ENCODE peak calls at places on chromosomes 11 and 22, in four cellular contexts. J is endothelial cell, V is fibroblast of mammary gland, T is GM10248. S is an unnamed sample.
A peak's percentile ranks its signal among the peaks of the same experiment; 100 is the strongest.

GRCh38 chr11:72759468-72759867 is 7.3 kb upstream of the ARAP1 start:
- DNase-seq in J (no peak), V (no peak), T (no peak), S (no peak)

GRCh38 chr22:30228509-30229359 is 17.8 kb downstream of the LIF start:
- DNase-seq in J (no peak), V (no peak), T (no peak), S (no peak)

GRCh38 chr22:19149047-19149883 is 827 bp downstream of the GSC2 start:
- DNase-seq in J (no peak), V (peak; percentile 12), T (no peak), S (no peak)

GRCh38 chr11:3021125-3021524 is 29.0 kb upstream of the NAP1L4 start:
- DNase-seq in J (peak; percentile 40), V (peak; percentile 33), T (peak; percentile 61), S (no peak)

GRCh38 chr22:17931400-17931825 is 92.9 kb downstream of the MICAL3 start:
- DNase-seq in J (no peak), V (no peak), T (no peak), S (no peak)

GRCh38 chr22:18984564-18984963 is 48.5 kb upstream of the PRODH start:
- DNase-seq in J (no peak), V (no peak), T (no peak), S (no peak)

GRCh38 chr11:20355221-20356219 is 8.0 kb upstream of the HTATIP2 start:
- DNase-seq in J (peak; percentile 51), V (peak; percentile 53), T (peak; percentile 24), S (no peak)

GRCh38 chr11:45815747-45816146 is 10.8 kb downstream of the SLC35C1 start:
- DNase-seq in J (no peak), V (peak; percentile 41), T (no peak), S (no peak)

GRCh38 chr22:47379037-47379436 is 616.6 kb downstream of the TBC1D22A start:
- DNase-seq in J (no peak), V (no peak), T (no peak), S (no peak)

GRCh38 chr22:39240841-39241631 is 3.7 kb downstream of the PDGFB start:
- DNase-seq in J (no peak), V (no peak), T (no peak), S (no peak)

GRCh38 chr11:74147199-74147929 is 23.4 kb downstream of the C2CD3 start:
- DNase-seq in J (no peak), V (peak; percentile 19), T (no peak), S (no peak)

GRCh38 chr11:77559686-77560425 is 29.9 kb upstream of the AQP11 start:
- DNase-seq in J (no peak), V (peak; percentile 92), T (no peak), S (peak; percentile 37)

GRCh38 chr11:78023426-78023825 is 350 bp upstream of the KCTD14 start:
- DNase-seq in J (no peak), V (no peak), T (no peak), S (no peak)

GRCh38 chr11:100741866-100742625 is 55.0 kb downstream of the ARHGAP42 start:
- DNase-seq in J (no peak), V (no peak), T (no peak), S (no peak)

GRCh38 chr22:49963647-49964026 is 3.1 kb downstream of the PIM3 start:
- DNase-seq in J (no peak), V (no peak), T (no peak), S (no peak)

GRCh38 chr11:3093281-3094191 is 36.3 kb upstream of the CARS1 start:
- DNase-seq in J (no peak), V (no peak), T (peak; percentile 12), S (no peak)

GRCh38 chr11:1938343-1939005 is 8.7 kb upstream of the MRPL23 start:
- DNase-seq in J (peak; percentile 2), V (no peak), T (no peak), S (no peak)

GRCh38 chr11:76768091-76769047 is 14.8 kb upstream of the TSKU start:
- DNase-seq in J (no peak), V (peak; percentile 20), T (no peak), S (no peak)

GRCh38 chr11:102981324-102981910 is 25.9 kb upstream of the MMP13 start:
- DNase-seq in J (no peak), V (peak; percentile 33), T (no peak), S (no peak)

GRCh38 chr11:72842644-72843330 is 28.6 kb downstream of the ATG16L2 start:
- DNase-seq in J (no peak), V (no peak), T (no peak), S (no peak)

GRCh38 chr11:118353084-118353710 is 6.2 kb upstream of the UBE4A start:
- DNase-seq in J (no peak), V (peak; percentile 35), T (peak; percentile 33), S (no peak)

GRCh38 chr11:119783466-119784400 is 54.7 kb upstream of the NECTIN1 start:
- DNase-seq in J (no peak), V (peak; percentile 51), T (no peak), S (no peak)

GRCh38 chr11:120527111-120527748 is 15.7 kb downstream of the GRIK4 start:
- DNase-seq in J (no peak), V (peak; percentile 19), T (no peak), S (no peak)

GRCh38 chr11:11746454-11746853 is 95.3 kb upstream of the USP47 start:
- DNase-seq in J (no peak), V (no peak), T (no peak), S (no peak)

GRCh38 chr11:23112987-23113886 is 253.0 kb upstream of the CCDC179 start:
- DNase-seq in J (peak; percentile 33), V (peak; percentile 48), T (peak; percentile 43), S (peak; percentile 14)

GRCh38 chr11:40819230-40819629 is 640.2 kb downstream of the LRRC4C start:
- DNase-seq in J (no peak), V (no peak), T (no peak), S (no peak)
- TF ChIP-seq CTCF in J (no peak), V (no peak), T (no peak), S (no peak)

DNA sequence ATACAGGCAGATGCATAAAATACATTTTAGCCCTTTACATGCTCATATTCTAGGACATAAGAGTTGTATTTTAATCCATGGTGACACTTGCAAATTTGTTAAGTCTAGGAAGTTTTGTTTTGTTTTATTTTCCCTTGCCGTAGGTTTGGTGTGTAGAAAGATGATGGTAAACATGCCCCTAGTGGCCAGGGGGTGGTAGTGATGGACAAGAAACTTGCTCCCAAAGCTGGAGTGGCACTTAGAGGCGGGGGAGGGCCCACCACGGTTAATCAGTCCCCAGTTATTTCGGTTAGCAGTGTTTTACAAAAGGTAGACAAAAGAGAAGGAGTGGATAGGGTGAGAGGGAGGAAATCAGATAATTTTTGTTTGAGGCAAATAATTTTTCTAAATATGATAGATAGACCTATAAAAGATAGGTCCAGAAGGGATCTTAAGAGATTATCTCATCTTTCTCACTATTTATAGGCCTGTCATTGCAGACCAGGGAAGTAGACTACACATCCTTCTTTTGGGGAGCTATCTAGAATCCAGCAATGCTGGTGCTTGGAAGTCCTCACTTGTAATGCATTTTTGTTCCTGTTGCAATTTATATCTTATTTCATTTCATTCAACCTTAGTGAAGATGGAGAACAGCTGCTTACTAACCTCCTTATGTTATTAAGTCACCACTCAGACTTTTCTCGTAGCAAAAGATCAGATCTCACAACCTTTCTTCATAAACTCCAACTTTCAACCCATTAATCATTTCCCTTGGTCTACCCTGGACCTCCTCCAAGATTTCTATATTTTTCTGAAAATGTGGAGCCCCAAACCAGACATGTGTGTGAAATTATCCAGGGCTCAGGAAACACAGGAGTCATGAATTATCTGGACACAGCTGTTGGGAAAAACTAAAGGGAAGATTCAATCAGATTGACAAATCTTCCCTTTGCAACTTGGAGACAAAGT is 5.9 kb upstream of the BDNF start:
- DNase-seq in J (no peak), V (peak; percentile 25), T (peak; percentile 33), S (no peak)
- TF ChIP-seq CTCF in J (peak; percentile 93), V (peak; percentile 73), T (peak; percentile 48), S (peak; percentile 56)

GRCh38 chr22:38068641-38069371 is 11.6 kb downstream of the PICK1 start:
- DNase-seq in J (no peak), V (no peak), T (no peak), S (no peak)

GRCh38 chr22:38067771-38068360 is 10.7 kb downstream of the PICK1 start:
- DNase-seq in J (no peak), V (no peak), T (no peak), S (no peak)

GRCh38 chr22:38066381-38067027 is 9.3 kb downstream of the PICK1 start:
- DNase-seq in J (no peak), V (no peak), T (no peak), S (no peak)

GRCh38 chr22:38065539-38065938 is 8.3 kb downstream of the PICK1 start:
- DNase-seq in J (no peak), V (no peak), T (no peak), S (no peak)

GRCh38 chr22:38067028-38067415 is 9.8 kb downstream of the PICK1 start:
- DNase-seq in J (no peak), V (no peak), T (no peak), S (no peak)
- TF ChIP-seq CTCF in J (no peak), V (no peak), T (no peak), S (no peak)

GRCh38 chr11:110035339-110035738 is 57.9 kb upstream of the ZC3H12C start:
- DNase-seq in J (no peak), V (no peak), T (no peak), S (no peak)
- TF ChIP-seq CTCF in J (no peak), V (no peak), T (no peak), S (no peak)

GRCh38 chr22:37019309-37020191 is at the start of the genes MPST and TST:
- DNase-seq in J (peak; percentile 76), V (peak; percentile 43), T (peak; percentile 87), S (no peak)
- TF ChIP-seq CTCF in J (no peak), V (no peak), T (no peak), S (no peak)

GRCh38 chr11:75214411-75214821 is 26.2 kb upstream of the TPBGL start:
- DNase-seq in J (peak; percentile 96), V (peak; percentile 75), T (peak; percentile 74), S (peak; percentile 16)
- TF ChIP-seq CTCF in J (peak; percentile 29), V (peak; percentile 50), T (no peak), S (peak; percentile 40)

GRCh38 chr11:110287537-110287936 is 8.9 kb downstream of the RDX start:
- DNase-seq in J (no peak), V (no peak), T (no peak), S (no peak)

GRCh38 chr11:110290591-110291334 is 5.7 kb downstream of the RDX start:
- DNase-seq in J (no peak), V (no peak), T (no peak), S (no peak)

GRCh38 chr11:110283862-110284261 is 12.6 kb downstream of the RDX start:
- DNase-seq in J (no peak), V (no peak), T (no peak), S (no peak)

GRCh38 chr11:110289472-110289871 is 6.9 kb downstream of the RDX start:
- DNase-seq in J (no peak), V (peak; percentile 54), T (no peak), S (no peak)

GRCh38 chr11:110286298-110287040 is 9.9 kb downstream of the RDX start:
- DNase-seq in J (no peak), V (no peak), T (no peak), S (no peak)
- TF ChIP-seq CTCF in J (peak; percentile 26), V (peak; percentile 4), T (no peak), S (no peak)

GRCh38 chr11:129973809-129974208 is 28.8 kb downstream of the PRDM10 start:
- DNase-seq in J (no peak), V (no peak), T (no peak), S (no peak)
- TF ChIP-seq CTCF in J (no peak), V (no peak), T (no peak), S (no peak)

GRCh38 chr11:14789879-14790484 is 102.0 kb downstream of the CYP2R1 start:
- DNase-seq in J (no peak), V (peak; percentile 20), T (no peak), S (no peak)
- TF ChIP-seq CTCF in J (no peak), V (peak; percentile 51), T (peak; percentile 44), S (peak; percentile 47)